ENCODE peak calls at places on chromosomes 4 and X, in seven cellular contexts. One of them, this sample, is unnamed.

GRCh38 chr4:74536557-74536956 is 91.6 kb downstream of the AREG start:
- DNase-seq in T-cell: no peak
- DNase-seq in mesenteric fat pad: no peak
- DNase-seq in stimulated activated CD4-positive, alpha-beta T cell treated with anti-CD3 and anti-CD28 coated beads, Interleukin-12 subunit alpha, Interleukin-12 subunit beta, amount 100 ng/mL, for 48 hours: no peak
- DNase-seq in NCI-H748 treated with DMSO at 0.1 percent for 48 hours: no peak
- DNase-seq in upper lobe of right lung: no peak
- DNase-seq in globus pallidus: no peak
- DNase-seq in this sample: no peak

GRCh38 chrX:132505116-132505515 is 16.3 kb upstream of the MBNL3 start:
- DNase-seq in mesenteric fat pad: no peak
- DNase-seq in T-cell: no peak
- DNase-seq in NCI-H748 treated with DMSO at 0.1 percent for 48 hours: no peak
- DNase-seq in globus pallidus: no peak
- DNase-seq in stimulated activated CD4-positive, alpha-beta T cell treated with anti-CD3 and anti-CD28 coated beads, Interleukin-12 subunit alpha, Interleukin-12 subunit beta, amount 100 ng/mL, for 48 hours: no peak
- DNase-seq in upper lobe of right lung: no peak
- DNase-seq in this sample: no peak

GRCh38 chr4:7769936-7770674 is 169.6 kb downstream of the AFAP1 start:
- DNase-seq in globus pallidus: no peak
- DNase-seq in mesenteric fat pad: no peak
- DNase-seq in stimulated activated CD4-positive, alpha-beta T cell treated with anti-CD3 and anti-CD28 coated beads, Interleukin-12 subunit alpha, Interleukin-12 subunit beta, amount 100 ng/mL, for 48 hours: no peak
- DNase-seq in NCI-H748 treated with DMSO at 0.1 percent for 48 hours: no peak
- DNase-seq in T-cell: no peak
- DNase-seq in upper lobe of right lung: peak
- DNase-seq in this sample: no peak

GRCh38 chr4:111937368-111937767 is 207.9 kb upstream of the FAM241A start:
- DNase-seq in globus pallidus: no peak
- DNase-seq in NCI-H748 treated with DMSO at 0.1 percent for 48 hours: peak
- DNase-seq in stimulated activated CD4-positive, alpha-beta T cell treated with anti-CD3 and anti-CD28 coated beads, Interleukin-12 subunit alpha, Interleukin-12 subunit beta, amount 100 ng/mL, for 48 hours: no peak
- DNase-seq in mesenteric fat pad: no peak
- DNase-seq in T-cell: no peak
- DNase-seq in upper lobe of right lung: no peak
- DNase-seq in this sample: no peak

GRCh38 chr4:53767503-53767902 is 176.2 kb upstream of the LNX1 start:
- DNase-seq in globus pallidus: no peak
- DNase-seq in T-cell: no peak
- DNase-seq in mesenteric fat pad: no peak
- DNase-seq in stimulated activated CD4-positive, alpha-beta T cell treated with anti-CD3 and anti-CD28 coated beads, Interleukin-12 subunit alpha, Interleukin-12 subunit beta, amount 100 ng/mL, for 48 hours: no peak
- DNase-seq in upper lobe of right lung: no peak
- DNase-seq in NCI-H748 treated with DMSO at 0.1 percent for 48 hours: no peak
- DNase-seq in this sample: no peak

GRCh38 chr4:24770111-24770584 is 25.2 kb upstream of the SOD3 start:
- DNase-seq in T-cell: no peak
- DNase-seq in stimulated activated CD4-positive, alpha-beta T cell treated with anti-CD3 and anti-CD28 coated beads, Interleukin-12 subunit alpha, Interleukin-12 subunit beta, amount 100 ng/mL, for 48 hours: no peak
- DNase-seq in globus pallidus: no peak
- DNase-seq in mesenteric fat pad: no peak
- DNase-seq in NCI-H748 treated with DMSO at 0.1 percent for 48 hours: no peak
- DNase-seq in upper lobe of right lung: no peak
- DNase-seq in this sample: no peak

GRCh38 chrX:94901849-94902248 is 1227.8 kb downstream of the FAM133A start:
- DNase-seq in upper lobe of right lung: no peak
- DNase-seq in stimulated activated CD4-positive, alpha-beta T cell treated with anti-CD3 and anti-CD28 coated beads, Interleukin-12 subunit alpha, Interleukin-12 subunit beta, amount 100 ng/mL, for 48 hours: no peak
- DNase-seq in NCI-H748 treated with DMSO at 0.1 percent for 48 hours: no peak
- DNase-seq in T-cell: no peak
- DNase-seq in globus pallidus: no peak
- DNase-seq in mesenteric fat pad: no peak
- DNase-seq in this sample: no peak

GRCh38 chrX:149830192-149830873 is 48.6 kb downstream of the MAGEA9 start:
- DNase-seq in upper lobe of right lung: no peak
- DNase-seq in T-cell: peak
- DNase-seq in mesenteric fat pad: no peak
- DNase-seq in stimulated activated CD4-positive, alpha-beta T cell treated with anti-CD3 and anti-CD28 coated beads, Interleukin-12 subunit alpha, Interleukin-12 subunit beta, amount 100 ng/mL, for 48 hours: peak
- DNase-seq in NCI-H748 treated with DMSO at 0.1 percent for 48 hours: no peak
- DNase-seq in globus pallidus: no peak
- DNase-seq in this sample: no peak

GRCh38 chr4:10403633-10404445 is 53.4 kb downstream of the ZNF518B start:
- DNase-seq in upper lobe of right lung: no peak
- DNase-seq in mesenteric fat pad: no peak
- DNase-seq in T-cell: no peak
- DNase-seq in globus pallidus: peak
- DNase-seq in stimulated activated CD4-positive, alpha-beta T cell treated with anti-CD3 and anti-CD28 coated beads, Interleukin-12 subunit alpha, Interleukin-12 subunit beta, amount 100 ng/mL, for 48 hours: no peak
- DNase-seq in NCI-H748 treated with DMSO at 0.1 percent for 48 hours: peak
- DNase-seq in this sample: no peak

GRCh38 chrX:65035451-65035779 is 59.2 kb upstream of the ZC4H2 start:
- DNase-seq in stimulated activated CD4-positive, alpha-beta T cell treated with anti-CD3 and anti-CD28 coated beads, Interleukin-12 subunit alpha, Interleukin-12 subunit beta, amount 100 ng/mL, for 48 hours: peak
- DNase-seq in globus pallidus: no peak
- DNase-seq in NCI-H748 treated with DMSO at 0.1 percent for 48 hours: peak
- DNase-seq in T-cell: peak
- DNase-seq in upper lobe of right lung: no peak
- DNase-seq in mesenteric fat pad: no peak
- DNase-seq in this sample: no peak

GRCh38 chr4:153427363-153428071 is 38.6 kb upstream of the TMEM131L start:
- DNase-seq in stimulated activated CD4-positive, alpha-beta T cell treated with anti-CD3 and anti-CD28 coated beads, Interleukin-12 subunit alpha, Interleukin-12 subunit beta, amount 100 ng/mL, for 48 hours: no peak
- DNase-seq in mesenteric fat pad: no peak
- DNase-seq in globus pallidus: no peak
- DNase-seq in NCI-H748 treated with DMSO at 0.1 percent for 48 hours: no peak
- DNase-seq in upper lobe of right lung: no peak
- DNase-seq in T-cell: no peak
- DNase-seq in this sample: no peak

GRCh38 chr4:73727685-73728084 is 12.7 kb upstream of the CXCL8 start:
- DNase-seq in upper lobe of right lung: peak
- DNase-seq in stimulated activated CD4-positive, alpha-beta T cell treated with anti-CD3 and anti-CD28 coated beads, Interleukin-12 subunit alpha, Interleukin-12 subunit beta, amount 100 ng/mL, for 48 hours: no peak
- DNase-seq in NCI-H748 treated with DMSO at 0.1 percent for 48 hours: no peak
- DNase-seq in globus pallidus: no peak
- DNase-seq in T-cell: no peak
- DNase-seq in mesenteric fat pad: no peak
- DNase-seq in this sample: no peak

GRCh38 chrX:17860179-17860780 is 818 bp downstream of the RAI2 start:
- DNase-seq in T-cell: no peak
- DNase-seq in NCI-H748 treated with DMSO at 0.1 percent for 48 hours: no peak
- DNase-seq in globus pallidus: no peak
- DNase-seq in stimulated activated CD4-positive, alpha-beta T cell treated with anti-CD3 and anti-CD28 coated beads, Interleukin-12 subunit alpha, Interleukin-12 subunit beta, amount 100 ng/mL, for 48 hours: no peak
- DNase-seq in upper lobe of right lung: peak
- DNase-seq in mesenteric fat pad: no peak
- DNase-seq in this sample: no peak

GRCh38 chrX:86210772-86211171 is 62.5 kb downstream of the DACH2 start:
- DNase-seq in T-cell: no peak
- DNase-seq in NCI-H748 treated with DMSO at 0.1 percent for 48 hours: no peak
- DNase-seq in globus pallidus: no peak
- DNase-seq in stimulated activated CD4-positive, alpha-beta T cell treated with anti-CD3 and anti-CD28 coated beads, Interleukin-12 subunit alpha, Interleukin-12 subunit beta, amount 100 ng/mL, for 48 hours: no peak
- DNase-seq in upper lobe of right lung: no peak
- DNase-seq in mesenteric fat pad: no peak
- DNase-seq in this sample: no peak

GRCh38 chr4:143338313-143338712 is 1.6 kb downstream of the GAB1 start:
- DNase-seq in mesenteric fat pad: no peak
- DNase-seq in stimulated activated CD4-positive, alpha-beta T cell treated with anti-CD3 and anti-CD28 coated beads, Interleukin-12 subunit alpha, Interleukin-12 subunit beta, amount 100 ng/mL, for 48 hours: no peak
- DNase-seq in T-cell: no peak
- DNase-seq in upper lobe of right lung: no peak
- DNase-seq in NCI-H748 treated with DMSO at 0.1 percent for 48 hours: no peak
- DNase-seq in globus pallidus: no peak
- DNase-seq in this sample: no peak

GRCh38 chrX:107978707-107979307 is 3.4 kb downstream of the TEX13B start:
- DNase-seq in stimulated activated CD4-positive, alpha-beta T cell treated with anti-CD3 and anti-CD28 coated beads, Interleukin-12 subunit alpha, Interleukin-12 subunit beta, amount 100 ng/mL, for 48 hours: no peak
- DNase-seq in NCI-H748 treated with DMSO at 0.1 percent for 48 hours: peak
- DNase-seq in T-cell: no peak
- DNase-seq in upper lobe of right lung: no peak
- DNase-seq in mesenteric fat pad: no peak
- DNase-seq in globus pallidus: no peak
- DNase-seq in this sample: no peak

GRCh38 chr4:53476232-53477037 is 99.0 kb downstream of the FIP1L1 start:
- DNase-seq in mesenteric fat pad: no peak
- DNase-seq in globus pallidus: no peak
- DNase-seq in upper lobe of right lung: no peak
- DNase-seq in stimulated activated CD4-positive, alpha-beta T cell treated with anti-CD3 and anti-CD28 coated beads, Interleukin-12 subunit alpha, Interleukin-12 subunit beta, amount 100 ng/mL, for 48 hours: no peak
- DNase-seq in NCI-H748 treated with DMSO at 0.1 percent for 48 hours: no peak
- DNase-seq in T-cell: no peak
- DNase-seq in this sample: no peak

GRCh38 chr4:78235800-78236199 is 178.7 kb downstream of the FRAS1 start:
- DNase-seq in NCI-H748 treated with DMSO at 0.1 percent for 48 hours: no peak
- DNase-seq in T-cell: no peak
- DNase-seq in globus pallidus: no peak
- DNase-seq in upper lobe of right lung: no peak
- DNase-seq in stimulated activated CD4-positive, alpha-beta T cell treated with anti-CD3 and anti-CD28 coated beads, Interleukin-12 subunit alpha, Interleukin-12 subunit beta, amount 100 ng/mL, for 48 hours: no peak
- DNase-seq in mesenteric fat pad: no peak
- DNase-seq in this sample: no peak

GRCh38 chr4:95985791-95986190 is 145.9 kb downstream of the PDHA2 start:
- DNase-seq in T-cell: no peak
- DNase-seq in stimulated activated CD4-positive, alpha-beta T cell treated with anti-CD3 and anti-CD28 coated beads, Interleukin-12 subunit alpha, Interleukin-12 subunit beta, amount 100 ng/mL, for 48 hours: no peak
- DNase-seq in globus pallidus: no peak
- DNase-seq in NCI-H748 treated with DMSO at 0.1 percent for 48 hours: no peak
- DNase-seq in upper lobe of right lung: no peak
- DNase-seq in mesenteric fat pad: no peak
- DNase-seq in this sample: no peak